ENCODE peak calls at places on chromosomes 11 and 22, in ten cellular contexts. S is transverse colon, I is fibroblast of lung, L is H1, U is DND-41, T is neuronal stem cell, O is PC-3, V is breast epithelium, F is right lobe of liver, G is thyroid gland. D is an unnamed sample. For H3K36me3 and H3K9me3, the result is how much of the 10 kb centered on the place peaks cover.

GRCh38 chr11:46272816-46273427 is 4.5 kb upstream of the CREB3L1 start:
- DNase-seq in L (no peak), S (peak), U (peak), T (no peak), O (peak), G (peak), V (no peak), I (peak), F (no peak), D (no peak)

GRCh38 chr11:35531246-35531645 is 5.8 kb upstream of the PAMR1 start:
- DNase-seq in U (no peak), O (no peak), G (no peak), V (no peak), T (no peak), L (no peak), F (no peak), I (peak), S (no peak), D (no peak)

GRCh38 chr11:131886201-131886600 is 515.8 kb downstream of the NTM start:
- DNase-seq in S (no peak), I (peak), V (no peak), L (no peak), F (no peak), O (peak), G (no peak), T (no peak), U (no peak), D (no peak)

GRCh38 chr11:17744151-17744940 is 9.8 kb downstream of the KCNC1 start:
- DNase-seq in O (peak), V (no peak), U (no peak), G (no peak), L (no peak), I (peak), F (no peak), S (no peak), T (no peak), D (no peak)

GRCh38 chr11:5620606-5621521 is 3.9 kb upstream of the TRIM34 start:
- DNase-seq in V (no peak), I (peak), O (peak), T (no peak), S (no peak), G (no peak), U (no peak), L (no peak), F (no peak), D (no peak)

GRCh38 chr11:113401718-113402117 is 14.1 kb downstream of the ANKK1 start:
- DNase-seq in V (peak), G (peak), L (no peak), T (no peak), S (peak), F (peak), O (peak), U (no peak), I (no peak), D (peak)

GRCh38 chr22:17120281-17120680 is 879 bp downstream of the TMEM121B start:
- DNase-seq in G (peak), T (peak), V (no peak), U (peak), S (peak), F (peak), L (peak), I (peak), O (no peak), D (peak)

GRCh38 chr22:46349238-46349637 is 13.7 kb downstream of the TRMU start:
- DNase-seq in V (no peak), F (no peak), L (no peak), I (no peak), O (no peak), S (no peak), G (no peak), U (no peak), T (no peak), D (no peak)

GRCh38 chr22:45455212-45455611 is 41.7 kb downstream of the RIBC2 start:
- DNase-seq in S (no peak), F (no peak), I (no peak), G (no peak), T (no peak), L (no peak), V (no peak), U (no peak), O (no peak), D (no peak)

GRCh38 chr11:128859563-128860441 is 7.3 kb downstream of the KCNJ1 start:
- DNase-seq in L (peak), O (peak), G (peak), I (peak), V (no peak), T (peak), F (peak), S (peak), U (peak), D (peak)

GRCh38 chr22:39926175-39927152 is 25.6 kb downstream of the GRAP2 start:
- DNase-seq in G (no peak), F (no peak), I (no peak), T (no peak), O (no peak), L (no peak), U (peak), V (no peak), S (peak), D (no peak)

GRCh38 chr11:16982256-16982671 is 31.9 kb downstream of the PLEKHA7 start:
- DNase-seq in G (peak), V (peak), U (no peak), S (no peak), I (no peak), O (no peak), L (no peak), T (no peak), F (no peak), D (no peak)

GRCh38 chr11:122097419-122098001 is 18.5 kb downstream of the BLID start:
- DNase-seq in S (no peak), L (no peak), U (no peak), I (peak), F (no peak), G (peak), T (no peak), V (no peak), O (no peak), D (peak)

GRCh38 chr11:20668410-20668809 is 976 bp upstream of the NELL1 start:
- DNase-seq in I (no peak), T (no peak), U (no peak), G (no peak), L (no peak), F (no peak), V (no peak), O (no peak), S (no peak), D (no peak)

GRCh38 chr11:106466441-106467190 is 389.2 kb downstream of the AASDHPPT start:
- DNase-seq in L (no peak), I (peak), T (no peak), S (no peak), V (no peak), F (no peak), G (no peak), O (peak), U (no peak), D (peak)

GRCh38 chr22:31088233-31088986 is 7.3 kb downstream of the SMTN start:
- DNase-seq in V (no peak), F (no peak), T (no peak), U (no peak), O (no peak), S (no peak), G (no peak), L (no peak), I (no peak), D (no peak)

GRCh38 chr22:31087744-31088215 is 6.7 kb downstream of the SMTN start:
- DNase-seq in V (no peak), O (no peak), F (no peak), L (no peak), U (no peak), G (no peak), S (no peak), T (no peak), I (no peak), D (no peak)

GRCh38 chr22:31085928-31086327 is 4.8 kb downstream of the SMTN start:
- DNase-seq in F (no peak), T (no peak), S (no peak), O (no peak), U (no peak), V (no peak), I (no peak), L (no peak), G (no peak), D (no peak)

GRCh38 chr22:31085493-31085824 is 4.3 kb downstream of the SMTN start:
- DNase-seq in F (no peak), V (peak), G (no peak), O (no peak), L (no peak), T (no peak), S (peak), I (no peak), U (no peak), D (peak)

DNA sequence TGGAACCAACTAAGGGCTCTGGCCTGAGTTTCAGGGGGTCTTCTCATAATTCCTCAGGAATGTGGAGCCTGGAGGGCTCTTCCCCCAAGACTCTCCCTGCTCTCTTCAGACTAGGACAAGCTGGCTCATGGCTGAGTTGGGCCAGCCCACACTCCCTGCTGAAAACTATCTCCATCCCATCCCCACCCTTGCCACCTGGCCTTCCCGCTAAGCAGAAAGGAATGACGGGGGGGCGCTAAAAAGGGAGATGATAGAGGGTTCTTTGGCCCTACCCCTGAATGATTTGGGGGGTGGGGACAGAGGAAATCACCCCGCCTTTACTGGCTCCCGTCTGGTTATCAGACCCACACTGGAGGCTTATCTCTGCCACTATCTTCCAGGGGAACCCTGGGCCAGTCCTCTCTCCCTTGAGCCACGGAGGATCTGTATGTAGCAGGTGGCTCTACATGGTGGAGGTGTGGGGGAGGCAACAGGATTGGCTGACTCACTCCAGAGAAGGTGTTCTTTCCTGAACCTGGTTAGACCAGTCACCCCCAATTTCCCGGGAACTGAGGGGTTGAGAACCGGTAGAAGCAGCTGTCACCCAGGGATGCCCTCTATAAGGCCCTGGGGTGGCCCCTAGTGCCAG is 5.7 kb downstream of the SMTN start:
- DNase-seq in V (no peak), T (no peak), F (no peak), L (no peak), S (no peak), G (no peak), O (no peak), U (no peak), I (no peak), D (no peak)
- H3K36me3 ChIP-seq in V (under half), T (under half), F (under half), L (under half), S (under half), G (under half), O (under half), U (under half), I (half or more), D (under half)

GRCh38 chr11:76667856-76668255 is 2.7 kb downstream of the LRRC32 start:
- DNase-seq in O (no peak), T (no peak), G (no peak), F (no peak), S (peak), L (no peak), I (no peak), U (no peak), V (no peak), D (no peak)
- H3K27ac ChIP-seq in O (no peak), T (no peak), G (no peak), F (no peak), S (peak), L (no peak), I (no peak), U (no peak), V (peak), D (no peak)

DNA sequence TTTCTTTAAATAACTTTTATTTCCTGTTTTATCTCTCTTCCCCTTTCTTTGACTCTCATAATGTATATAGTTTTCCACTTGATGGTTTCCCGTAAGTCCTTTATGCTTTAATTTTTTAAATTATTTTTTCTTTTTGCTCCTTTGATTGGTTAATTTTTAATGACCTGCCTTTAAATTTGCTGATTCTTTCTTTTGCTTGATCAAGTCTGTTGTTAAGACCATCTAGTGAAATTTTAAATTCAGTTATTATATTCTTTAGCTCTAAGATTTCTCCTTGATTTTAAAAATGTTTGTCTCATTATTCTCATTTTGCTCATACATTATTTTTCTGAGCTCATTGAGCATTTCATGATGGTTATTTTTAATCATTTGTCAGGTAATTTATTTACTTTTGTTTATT is 718.6 kb downstream of the METTL15 start:
- DNase-seq in T (no peak), G (no peak), I (no peak), S (no peak), F (no peak), O (no peak), U (no peak), L (no peak), V (no peak), D (no peak)
- H3K9me3 ChIP-seq in T (under half), G (under half), I (under half), S (under half), F (under half), O (under half), U (under half), L (under half), V (under half), D (under half)

GRCh38 chr11:68914761-68915160 is 11.1 kb downstream of the IGHMBP2 start:
- DNase-seq in L (no peak), T (no peak), G (no peak), O (no peak), V (no peak), I (no peak), U (no peak), F (no peak), S (no peak), D (no peak)
- H3K36me3 ChIP-seq in L (under half), T (under half), G (half or more), O (under half), V (under half), I (under half), U (half or more), F (under half), S (half or more), D (half or more)

GRCh38 chr11:72232260-72233055 is 7.9 kb downstream of the INPPL1 start:
- DNase-seq in T (no peak), U (no peak), V (peak), F (no peak), G (no peak), S (no peak), L (no peak), I (no peak), O (no peak), D (no peak)
- H3K27ac ChIP-seq in T (no peak), U (no peak), V (no peak), F (no peak), G (no peak), S (no peak), L (no peak), I (no peak), O (no peak), D (no peak)

GRCh38 chr11:61811831-61812230 is 5.0 kb downstream of the FADS1 start:
- DNase-seq in L (no peak), I (no peak), S (no peak), V (no peak), T (no peak), U (no peak), F (no peak), G (no peak), O (peak), D (no peak)
- H3K9me3 ChIP-seq in L (under half), I (under half), S (under half), V (under half), T (under half), U (under half), F (under half), G (under half), O (under half), D (under half)

DNA sequence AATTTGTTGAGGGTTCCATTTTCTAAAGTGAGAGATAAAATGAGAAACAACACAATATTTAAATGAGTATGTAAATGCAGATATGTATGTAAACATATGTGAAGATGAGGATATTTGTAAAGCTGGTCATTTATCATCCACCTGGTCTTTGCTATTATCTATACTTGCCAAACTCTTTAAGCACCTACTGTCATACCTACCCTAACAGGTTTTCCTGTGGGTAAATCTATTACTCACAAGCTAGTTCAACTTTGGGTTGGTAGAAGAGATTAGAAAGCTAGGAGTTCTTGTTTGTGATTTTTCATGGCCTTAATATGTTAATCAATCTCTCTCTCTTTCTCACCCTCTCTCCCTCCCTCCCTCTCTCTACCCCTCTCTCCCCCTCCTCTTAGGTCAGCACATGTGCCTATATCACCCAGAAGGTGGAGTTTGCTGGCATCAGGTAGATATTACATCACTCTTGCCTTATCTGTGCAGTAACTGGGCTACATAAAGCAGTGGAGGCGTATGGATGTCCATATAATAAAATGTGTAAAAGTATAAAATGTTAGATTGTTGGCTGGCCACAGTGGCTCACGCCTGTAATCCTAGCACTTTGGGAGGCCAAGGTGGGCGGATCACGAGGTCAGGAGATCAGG is 14.7 kb downstream of the DEPDC5 start:
- DNase-seq in I (no peak), S (no peak), T (no peak), V (no peak), L (no peak), O (peak), G (no peak), F (no peak), U (no peak), D (no peak)
- H3K36me3 ChIP-seq in I (under half), S (half or more), T (under half), V (under half), L (under half), O (under half), G (under half), F (under half), U (half or more), D (half or more)

DNA sequence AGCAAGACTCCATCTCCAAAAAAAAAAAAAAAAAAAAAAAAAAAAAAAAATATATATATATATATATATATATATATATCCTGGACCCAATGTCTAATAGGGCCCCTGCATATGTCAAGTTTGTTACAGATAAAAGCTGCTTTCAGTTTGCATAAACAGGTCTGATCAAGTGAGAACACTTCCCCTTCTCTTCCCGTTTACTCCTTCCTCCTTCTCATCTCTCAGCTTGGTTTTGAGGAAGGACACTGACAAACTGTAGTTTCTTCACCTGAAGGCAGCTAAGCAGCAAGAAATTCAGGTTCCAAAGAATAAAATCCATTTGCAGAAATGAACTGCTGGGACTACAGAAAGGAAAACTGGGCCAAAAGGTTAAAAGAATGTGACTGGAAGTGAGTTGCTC is 11.7 kb downstream of the THOC5 start:
- DNase-seq in V (no peak), I (no peak), U (no peak), L (no peak), F (no peak), S (no peak), G (no peak), T (no peak), O (no peak), D (no peak)
- H3K27ac ChIP-seq in V (no peak), I (no peak), U (no peak), L (no peak), F (no peak), S (no peak), G (no peak), T (no peak), O (no peak), D (no peak)

D was measured in A673.